ENCODE peak calls at places on chromosomes 3 and 15, in five cellular contexts. One of them, this sample, is unnamed.

GRCh38 chr3:122416966-122417365 is 1.1 kb upstream of the WDR5B start:
- DNase-seq in RCC 7860: no peak
- DNase-seq in AG20443: no peak
- DNase-seq in iPS DF 19.7: no peak
- DNase-seq in glomerular endothelial cell: no peak
- DNase-seq in this sample: no peak

GRCh38 chr3:58433400-58434169 is at the start of gene PDHB:
- DNase-seq in RCC 7860: peak
- DNase-seq in AG20443: peak
- DNase-seq in iPS DF 19.7: peak
- DNase-seq in glomerular endothelial cell: peak
- DNase-seq in this sample: peak

GRCh38 chr3:163523375-163523774 is 1554.9 kb downstream of the SI start:
- DNase-seq in RCC 7860: no peak
- DNase-seq in AG20443: no peak
- DNase-seq in iPS DF 19.7: no peak
- DNase-seq in glomerular endothelial cell: no peak
- DNase-seq in this sample: no peak

GRCh38 chr3:90010341-90010740 is 902.9 kb downstream of the EPHA3 start:
- DNase-seq in RCC 7860: no peak
- DNase-seq in AG20443: no peak
- DNase-seq in iPS DF 19.7: peak
- DNase-seq in glomerular endothelial cell: no peak
- DNase-seq in this sample: peak

GRCh38 chr3:101381809-101382208 is 61.4 kb upstream of the IMPG2 start:
- DNase-seq in RCC 7860: peak
- DNase-seq in AG20443: peak
- DNase-seq in iPS DF 19.7: no peak
- DNase-seq in glomerular endothelial cell: peak
- DNase-seq in this sample: peak

GRCh38 chr3:35908366-35909232 is 269.3 kb downstream of the ARPP21 start:
- DNase-seq in RCC 7860: peak
- DNase-seq in AG20443: peak
- DNase-seq in iPS DF 19.7: peak
- DNase-seq in glomerular endothelial cell: peak
- DNase-seq in this sample: peak

GRCh38 chr15:61749169-61749568 is 311.1 kb downstream of the VPS13C start:
- DNase-seq in RCC 7860: no peak
- DNase-seq in AG20443: no peak
- DNase-seq in iPS DF 19.7: no peak
- DNase-seq in glomerular endothelial cell: no peak
- DNase-seq in this sample: no peak

GRCh38 chr15:92636950-92637481 is 18.6 kb downstream of the FAM174B start:
- DNase-seq in RCC 7860: no peak
- DNase-seq in AG20443: peak
- DNase-seq in iPS DF 19.7: no peak
- DNase-seq in glomerular endothelial cell: no peak
- DNase-seq in this sample: no peak

GRCh38 chr3:160398820-160399346 is at the start of gene IFT80:
- DNase-seq in RCC 7860: peak
- DNase-seq in AG20443: peak
- DNase-seq in iPS DF 19.7: peak
- DNase-seq in glomerular endothelial cell: peak
- DNase-seq in this sample: peak

GRCh38 chr3:46119709-46120498 is 88.2 kb downstream of the CCR1 start:
- DNase-seq in RCC 7860: no peak
- DNase-seq in AG20443: no peak
- DNase-seq in iPS DF 19.7: no peak
- DNase-seq in glomerular endothelial cell: no peak
- DNase-seq in this sample: no peak

GRCh38 chr3:192928016-192928415 is 10.4 kb upstream of the MB21D2 start:
- DNase-seq in RCC 7860: no peak
- DNase-seq in AG20443: no peak
- DNase-seq in iPS DF 19.7: no peak
- DNase-seq in glomerular endothelial cell: no peak
- DNase-seq in this sample: no peak

GRCh38 chr15:74226761-74227540 is 9.2 kb upstream of the CCDC33 start:
- DNase-seq in RCC 7860: no peak
- DNase-seq in AG20443: no peak
- DNase-seq in iPS DF 19.7: no peak
- DNase-seq in glomerular endothelial cell: no peak
- DNase-seq in this sample: no peak

GRCh38 chr3:116741462-116741861 is 31.9 kb downstream of the TUSC7 start:
- DNase-seq in RCC 7860: no peak
- DNase-seq in AG20443: no peak
- DNase-seq in iPS DF 19.7: no peak
- DNase-seq in glomerular endothelial cell: no peak
- DNase-seq in this sample: no peak

GRCh38 chr15:72923304-72923703 is 129.0 kb upstream of the NEO1 start:
- DNase-seq in RCC 7860: no peak
- DNase-seq in AG20443: no peak
- DNase-seq in iPS DF 19.7: peak
- DNase-seq in glomerular endothelial cell: no peak
- DNase-seq in this sample: no peak

GRCh38 chr3:108118038-108118727 is 27.4 kb upstream of the CD47 start:
- DNase-seq in RCC 7860: no peak
- DNase-seq in AG20443: no peak
- DNase-seq in iPS DF 19.7: no peak
- DNase-seq in glomerular endothelial cell: no peak
- DNase-seq in this sample: no peak

GRCh38 chr3:107676469-107677309 is 153.9 kb downstream of the BBX start:
- DNase-seq in RCC 7860: peak
- DNase-seq in AG20443: no peak
- DNase-seq in iPS DF 19.7: no peak
- DNase-seq in glomerular endothelial cell: no peak
- DNase-seq in this sample: no peak

GRCh38 chr3:50324351-50325144 is 2.0 kb upstream of the HYAL2 start:
- DNase-seq in RCC 7860: peak
- DNase-seq in AG20443: peak
- DNase-seq in iPS DF 19.7: no peak
- DNase-seq in glomerular endothelial cell: no peak
- DNase-seq in this sample: peak

GRCh38 chr3:69838696-69839515 is 99.6 kb downstream of the MITF start:
- DNase-seq in RCC 7860: no peak
- DNase-seq in AG20443: no peak
- DNase-seq in iPS DF 19.7: no peak
- DNase-seq in glomerular endothelial cell: no peak
- DNase-seq in this sample: no peak

GRCh38 chr3:64684715-64685261 is 3.0 kb downstream of the ADAMTS9 start:
- DNase-seq in RCC 7860: peak
- DNase-seq in AG20443: peak
- DNase-seq in iPS DF 19.7: no peak
- DNase-seq in glomerular endothelial cell: no peak
- DNase-seq in this sample: peak

GRCh38 chr3:68504185-68504584 is 428.2 kb downstream of the TAFA4 start:
- DNase-seq in RCC 7860: no peak
- DNase-seq in AG20443: no peak
- DNase-seq in iPS DF 19.7: no peak
- DNase-seq in glomerular endothelial cell: no peak
- DNase-seq in this sample: no peak

GRCh38 chr3:126956866-126957650 is 25.9 kb upstream of the PLXNA1 start:
- DNase-seq in RCC 7860: no peak
- DNase-seq in AG20443: no peak
- DNase-seq in iPS DF 19.7: no peak
- DNase-seq in glomerular endothelial cell: no peak
- DNase-seq in this sample: no peak

GRCh38 chr3:78703944-78704343 is 1063.9 kb downstream of the ROBO1 start:
- DNase-seq in RCC 7860: no peak
- DNase-seq in AG20443: no peak
- DNase-seq in iPS DF 19.7: no peak
- DNase-seq in glomerular endothelial cell: peak
- DNase-seq in this sample: no peak

GRCh38 chr15:79990280-79990996 is 19.4 kb upstream of the BCL2A1 start:
- DNase-seq in RCC 7860: no peak
- DNase-seq in AG20443: no peak
- DNase-seq in iPS DF 19.7: no peak
- DNase-seq in glomerular endothelial cell: no peak
- DNase-seq in this sample: no peak

GRCh38 chr3:101383156-101383575 is 62.8 kb upstream of the IMPG2 start:
- DNase-seq in RCC 7860: no peak
- DNase-seq in AG20443: peak
- DNase-seq in iPS DF 19.7: no peak
- DNase-seq in glomerular endothelial cell: no peak
- DNase-seq in this sample: no peak

GRCh38 chr15:58748787-58749531 is 548 bp downstream of the ADAM10 start:
- DNase-seq in RCC 7860: no peak
- DNase-seq in AG20443: peak
- DNase-seq in iPS DF 19.7: no peak
- DNase-seq in glomerular endothelial cell: no peak
- DNase-seq in this sample: peak

GRCh38 chr3:52356126-52356525 is 40.0 kb downstream of the DNAH1 start:
- DNase-seq in RCC 7860: no peak
- DNase-seq in AG20443: no peak
- DNase-seq in iPS DF 19.7: no peak
- DNase-seq in glomerular endothelial cell: no peak
- DNase-seq in this sample: no peak

GRCh38 chr15:61951949-61952348 is 108.3 kb downstream of the VPS13C start:
- DNase-seq in RCC 7860: no peak
- DNase-seq in AG20443: no peak
- DNase-seq in iPS DF 19.7: no peak
- DNase-seq in glomerular endothelial cell: no peak
- DNase-seq in this sample: no peak

GRCh38 chr3:153959321-153959717 is 161.9 kb upstream of the ARHGEF26 start:
- DNase-seq in RCC 7860: no peak
- DNase-seq in AG20443: no peak
- DNase-seq in iPS DF 19.7: no peak
- DNase-seq in glomerular endothelial cell: no peak
- DNase-seq in this sample: no peak

GRCh38 chr3:185420762-185421161 is 57.8 kb downstream of the MAP3K13 start:
- DNase-seq in RCC 7860: no peak
- DNase-seq in AG20443: no peak
- DNase-seq in iPS DF 19.7: no peak
- DNase-seq in glomerular endothelial cell: no peak
- DNase-seq in this sample: no peak

GRCh38 chr15:81886586-81886985 is 159.2 kb downstream of the MEX3B start:
- DNase-seq in RCC 7860: no peak
- DNase-seq in AG20443: no peak
- DNase-seq in iPS DF 19.7: no peak
- DNase-seq in glomerular endothelial cell: no peak
- DNase-seq in this sample: no peak

GRCh38 chr15:29125382-29126207 is 144.0 kb downstream of the NSMCE3 start:
- DNase-seq in RCC 7860: no peak
- DNase-seq in AG20443: no peak
- DNase-seq in iPS DF 19.7: no peak
- DNase-seq in glomerular endothelial cell: no peak
- DNase-seq in this sample: no peak

GRCh38 chr3:33962383-33962782 is 164.0 kb downstream of the PDCD6IP start:
- DNase-seq in RCC 7860: no peak
- DNase-seq in AG20443: no peak
- DNase-seq in iPS DF 19.7: no peak
- DNase-seq in glomerular endothelial cell: no peak
- DNase-seq in this sample: no peak

GRCh38 chr15:70703483-70703882 is 59.9 kb downstream of the UACA start:
- DNase-seq in RCC 7860: peak
- DNase-seq in AG20443: peak
- DNase-seq in iPS DF 19.7: no peak
- DNase-seq in glomerular endothelial cell: no peak
- DNase-seq in this sample: peak